ENCODE peak calls at places on chromosomes 7 and 10, in six cellular contexts. A is H9, M is neuronal stem cell, Z is H1, K is mesenchymal stem cell, U is IMR-90. D is an unnamed sample.

GRCh38 chr10:71312840-71313789 is 5.9 kb upstream of the SLC29A3 start:
- DNase-seq in A (no peak), M (no peak), Z (no peak), K (no peak), U (peak), D (no peak)

GRCh38 chr7:138239244-138239643 is 163.0 kb downstream of the AKR1D1 start:
- DNase-seq in A (no peak), M (no peak), Z (no peak), K (peak), U (no peak), D (peak)

GRCh38 chr10:91653214-91653875 is 20.5 kb upstream of the PPP1R3C start:
- DNase-seq in A (no peak), M (no peak), Z (no peak), K (peak), U (peak), D (no peak)

GRCh38 chr10:125144693-125145623 is 15.4 kb downstream of the CTBP2 start:
- DNase-seq in A (peak), M (no peak), Z (peak), K (peak), U (peak), D (peak)

GRCh38 chr7:41834805-41835694 is 132.2 kb upstream of the INHBA start:
- DNase-seq in A (no peak), M (no peak), Z (no peak), K (peak), U (peak), D (no peak)

GRCh38 chr10:8053446-8054242 is 844 bp upstream of the GATA3 start:
- DNase-seq in A (peak), M (peak), Z (peak), K (peak), U (peak), D (peak)

GRCh38 chr7:129341838-129342806 is 92.1 kb upstream of the STRIP2 start:
- DNase-seq in A (no peak), M (no peak), Z (no peak), K (no peak), U (no peak), D (no peak)

GRCh38 chr7:30168800-30169584 is 34.2 kb downstream of the MTURN start:
- DNase-seq in A (peak), M (no peak), Z (no peak), K (peak), U (peak), D (peak)

GRCh38 chr7:56026538-56026937 is 24.7 kb downstream of the PSPH start:
- DNase-seq in A (no peak), M (no peak), Z (no peak), K (no peak), U (no peak), D (no peak)

GRCh38 chr10:112565434-112566053 is 118.5 kb downstream of the VTI1A start:
- DNase-seq in A (peak), M (peak), Z (peak), K (peak), U (peak), D (peak)

GRCh38 chr10:127374074-127374680 is 174.9 kb upstream of the NPS start:
- DNase-seq in A (no peak), M (no peak), Z (no peak), K (no peak), U (no peak), D (no peak)

GRCh38 chr10:124967255-124967654 is 25.3 kb downstream of the ZRANB1 start:
- DNase-seq in A (no peak), M (no peak), Z (no peak), K (no peak), U (no peak), D (no peak)

GRCh38 chr10:97494863-97495506 is 3.2 kb downstream of the MMS19 start:
- DNase-seq in A (peak), M (no peak), Z (no peak), K (peak), U (peak), D (peak)

GRCh38 chr10:104472957-104473745 is 119.5 kb downstream of the CFAP58 start:
- DNase-seq in A (no peak), M (no peak), Z (no peak), K (no peak), U (peak), D (peak)

GRCh38 chr10:118730699-118731456 is 23.9 kb downstream of the CACUL1 start:
- DNase-seq in A (no peak), M (no peak), Z (no peak), K (no peak), U (no peak), D (peak)

GRCh38 chr7:10472115-10472514 is 501.6 kb upstream of the PHF14 start:
- DNase-seq in A (no peak), M (no peak), Z (no peak), K (no peak), U (no peak), D (no peak)

GRCh38 chr7:10473569-10473968 is 500.1 kb upstream of the PHF14 start:
- DNase-seq in A (no peak), M (no peak), Z (no peak), K (no peak), U (no peak), D (no peak)

GRCh38 chr7:10474048-10474447 is 499.6 kb upstream of the PHF14 start:
- DNase-seq in A (no peak), M (no peak), Z (no peak), K (peak), U (no peak), D (no peak)

GRCh38 chr7:10475940-10476641 is 497.6 kb upstream of the PHF14 start:
- DNase-seq in A (no peak), M (no peak), Z (no peak), K (no peak), U (no peak), D (no peak)

DNA sequence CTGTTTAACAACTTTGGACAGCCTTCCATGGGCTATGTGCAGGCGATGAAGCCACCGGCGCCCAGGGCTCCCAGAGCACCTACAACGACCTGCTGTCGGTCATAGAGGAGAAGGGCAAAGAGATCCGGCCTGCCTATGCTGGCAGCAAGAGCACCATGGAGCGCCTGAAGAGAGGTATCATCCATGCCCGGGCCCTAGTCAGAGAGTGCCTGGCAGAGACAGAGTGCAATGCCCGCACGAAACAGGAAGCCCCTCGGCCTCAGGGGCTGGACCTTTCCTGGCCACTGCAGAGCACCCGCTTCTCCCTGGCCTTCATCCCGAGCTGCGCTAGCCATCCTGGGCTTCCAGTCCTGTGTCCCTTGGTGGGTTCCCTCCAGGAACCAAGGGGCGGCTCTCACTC is 497.0 kb upstream of the PHF14 start:
- DNase-seq in A (no peak), M (no peak), Z (no peak), K (no peak), U (no peak), D (no peak)
- H3K18ac ChIP-seq in A (no peak), M (peak), Z (no peak), K (no peak), U (no peak), D (no peak)

DNA sequence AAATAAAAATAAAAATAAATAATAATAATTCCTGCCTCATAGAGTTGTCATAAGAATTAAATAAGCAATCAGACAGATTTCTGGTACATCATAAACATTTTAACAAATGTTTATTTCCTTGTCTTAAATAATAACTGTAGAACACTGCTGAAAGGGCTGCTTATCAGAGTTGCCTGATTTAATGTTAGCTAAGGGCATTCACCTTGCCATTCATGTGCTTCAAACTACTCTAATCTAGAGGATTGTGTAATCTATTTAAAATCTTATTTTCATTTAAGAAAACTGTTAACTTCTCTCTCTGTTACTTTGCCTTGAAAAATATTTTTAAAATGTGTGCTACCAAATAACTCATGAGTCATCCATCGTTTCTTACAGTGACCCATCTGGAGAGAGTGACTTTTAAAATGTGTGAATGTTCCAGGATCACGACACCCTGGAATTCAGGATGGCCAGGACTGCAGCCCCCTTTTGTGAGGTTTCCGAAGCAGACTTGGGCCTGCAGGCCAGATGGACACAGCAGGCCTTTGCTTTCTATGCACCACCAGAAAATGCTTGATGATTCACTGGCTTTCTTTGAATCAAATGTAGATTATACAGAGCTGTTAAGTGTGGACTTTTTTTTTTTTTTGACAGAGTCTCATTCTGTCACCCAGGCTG is 109.1 kb upstream of the TNS3 start:
- DNase-seq in A (no peak), M (no peak), Z (no peak), K (peak), U (peak), D (no peak)
- H2BK15ac ChIP-seq in A (no peak), M (no peak), Z (no peak), K (peak), U (no peak), D (no peak)

GRCh38 chr7:7709263-7709662 is 9.1 kb downstream of the RPA3 start:
- DNase-seq in A (peak), M (peak), Z (no peak), K (no peak), U (no peak), D (peak)
- H3K18ac ChIP-seq in A (no peak), M (no peak), Z (no peak), K (no peak), U (no peak), D (no peak)

GRCh38 chr10:115830260-115830970 is 442.6 kb downstream of the GFRA1 start:
- DNase-seq in A (no peak), M (no peak), Z (no peak), K (peak), U (peak), D (no peak)
- H2BK15ac ChIP-seq in A (no peak), M (no peak), Z (no peak), K (no peak), U (no peak), D (no peak)

D was measured in mesendoderm.